ENCODE peak calls at places on chromosomes 11 and 22, in six cellular contexts. One of them, this sample, is unnamed.
A peak's percentile ranks its signal among the peaks of the same experiment; 100 is the strongest.

GRCh38 chr11:116829525-116830183 is at the start of gene APOC3:
- DNase-seq in thyroid gland: no peak
- DNase-seq in adrenal gland: no peak
- DNase-seq in pancreas: no peak
- DNase-seq in body of pancreas: no peak
- DNase-seq in GM12865: no peak
- DNase-seq in this sample: no peak

GRCh38 chr11:35878736-35879135 is 65.1 kb upstream of the LDLRAD3 start:
- DNase-seq in thyroid gland: no peak
- DNase-seq in adrenal gland: no peak
- DNase-seq in pancreas: no peak
- DNase-seq in body of pancreas: no peak
- DNase-seq in GM12865: no peak
- DNase-seq in this sample: no peak

GRCh38 chr22:20043057-20043996 is 22.4 kb downstream of the TANGO2 start:
- DNase-seq in thyroid gland: no peak
- DNase-seq in adrenal gland: no peak
- DNase-seq in pancreas: no peak
- DNase-seq in body of pancreas: no peak
- DNase-seq in GM12865: no peak
- DNase-seq in this sample: no peak

GRCh38 chr11:16815047-16815767 is 76.8 kb downstream of the C11orf58 start:
- DNase-seq in thyroid gland: no peak
- DNase-seq in adrenal gland: peak; percentile 61
- DNase-seq in pancreas: peak; percentile 68
- DNase-seq in body of pancreas: peak; percentile 34
- DNase-seq in GM12865: no peak
- DNase-seq in this sample: peak; percentile 74

GRCh38 chr11:134562941-134563471 is 151.0 kb upstream of the B3GAT1 start:
- DNase-seq in thyroid gland: no peak
- DNase-seq in adrenal gland: peak; percentile 5
- DNase-seq in pancreas: no peak
- DNase-seq in body of pancreas: no peak
- DNase-seq in GM12865: no peak
- DNase-seq in this sample: no peak

GRCh38 chr11:126350811-126351210 is 4.7 kb upstream of the ST3GAL4 start:
- DNase-seq in thyroid gland: no peak
- DNase-seq in adrenal gland: no peak
- DNase-seq in pancreas: no peak
- DNase-seq in body of pancreas: no peak
- DNase-seq in GM12865: no peak
- DNase-seq in this sample: no peak

GRCh38 chr11:70420496-70420895 is 22.2 kb downstream of the CTTN start:
- DNase-seq in thyroid gland: no peak
- DNase-seq in adrenal gland: no peak
- DNase-seq in pancreas: no peak
- DNase-seq in body of pancreas: no peak
- DNase-seq in GM12865: no peak
- DNase-seq in this sample: no peak

GRCh38 chr11:45847908-45848316 is 637 bp downstream of the CRY2 start:
- DNase-seq in thyroid gland: peak; percentile 63
- DNase-seq in adrenal gland: peak; percentile 72
- DNase-seq in pancreas: peak; percentile 36
- DNase-seq in body of pancreas: peak; percentile 57
- DNase-seq in GM12865: peak; percentile 70
- DNase-seq in this sample: peak; percentile 47

GRCh38 chr11:86811637-86812321 is 11.4 kb downstream of the PRSS23 start:
- DNase-seq in thyroid gland: no peak
- DNase-seq in adrenal gland: no peak
- DNase-seq in pancreas: peak; percentile 35
- DNase-seq in body of pancreas: peak; percentile 43
- DNase-seq in GM12865: no peak
- DNase-seq in this sample: no peak

GRCh38 chr11:125343732-125344131 is 152.3 kb downstream of the FEZ1 start:
- DNase-seq in thyroid gland: peak; percentile 29
- DNase-seq in adrenal gland: no peak
- DNase-seq in pancreas: no peak
- DNase-seq in body of pancreas: no peak
- DNase-seq in GM12865: no peak
- DNase-seq in this sample: no peak

GRCh38 chr11:71059662-71060061 is 192.7 kb downstream of the SHANK2 start:
- DNase-seq in thyroid gland: no peak
- DNase-seq in adrenal gland: no peak
- DNase-seq in pancreas: no peak
- DNase-seq in body of pancreas: no peak
- DNase-seq in GM12865: no peak
- DNase-seq in this sample: no peak

GRCh38 chr22:49789289-49790141 is 38.2 kb downstream of the BRD1 start:
- DNase-seq in thyroid gland: no peak
- DNase-seq in adrenal gland: peak; percentile 73
- DNase-seq in pancreas: no peak
- DNase-seq in body of pancreas: no peak
- DNase-seq in GM12865: no peak
- DNase-seq in this sample: peak; percentile 80

GRCh38 chr11:47413351-47413750 is 5.0 kb downstream of the SLC39A13 start:
- DNase-seq in thyroid gland: no peak
- DNase-seq in adrenal gland: no peak
- DNase-seq in pancreas: no peak
- DNase-seq in body of pancreas: no peak
- DNase-seq in GM12865: no peak
- DNase-seq in this sample: no peak

GRCh38 chr11:44621784-44622183 is 56.3 kb downstream of the CD82 start:
- DNase-seq in thyroid gland: no peak
- DNase-seq in adrenal gland: peak; percentile 17
- DNase-seq in pancreas: no peak
- DNase-seq in body of pancreas: no peak
- DNase-seq in GM12865: no peak
- DNase-seq in this sample: no peak

GRCh38 chr22:46357711-46358505 is 22.4 kb downstream of the TRMU start:
- DNase-seq in thyroid gland: peak; percentile 44
- DNase-seq in adrenal gland: no peak
- DNase-seq in pancreas: no peak
- DNase-seq in body of pancreas: no peak
- DNase-seq in GM12865: no peak
- DNase-seq in this sample: no peak

GRCh38 chr11:118012083-118012669 is 26.0 kb downstream of the IL10RA start:
- DNase-seq in thyroid gland: no peak
- DNase-seq in adrenal gland: peak; percentile 54
- DNase-seq in pancreas: no peak
- DNase-seq in body of pancreas: no peak
- DNase-seq in GM12865: peak; percentile 68
- DNase-seq in this sample: no peak

GRCh38 chr11:18209058-18209457 is 27.5 kb downstream of the SAA4 start:
- DNase-seq in thyroid gland: no peak
- DNase-seq in adrenal gland: no peak
- DNase-seq in pancreas: no peak
- DNase-seq in body of pancreas: no peak
- DNase-seq in GM12865: no peak
- DNase-seq in this sample: peak; percentile 38

GRCh38 chr11:3822312-3822711 is 14.0 kb downstream of the PGAP2 start:
- DNase-seq in thyroid gland: no peak
- DNase-seq in adrenal gland: no peak
- DNase-seq in pancreas: no peak
- DNase-seq in body of pancreas: no peak
- DNase-seq in GM12865: no peak
- DNase-seq in this sample: no peak

GRCh38 chr22:35589071-35589735 is 27.9 kb downstream of the MB start:
- DNase-seq in thyroid gland: no peak
- DNase-seq in adrenal gland: peak; percentile 77
- DNase-seq in pancreas: no peak
- DNase-seq in body of pancreas: no peak
- DNase-seq in GM12865: no peak
- DNase-seq in this sample: peak; percentile 92

GRCh38 chr11:60844045-60844869 is 2.3 kb downstream of the CCDC86 start:
- DNase-seq in thyroid gland: no peak
- DNase-seq in adrenal gland: no peak
- DNase-seq in pancreas: no peak
- DNase-seq in body of pancreas: no peak
- DNase-seq in GM12865: no peak
- DNase-seq in this sample: no peak

GRCh38 chr11:86489442-86489841 is 114.8 kb downstream of the CCDC81 start:
- DNase-seq in thyroid gland: no peak
- DNase-seq in adrenal gland: no peak
- DNase-seq in pancreas: no peak
- DNase-seq in body of pancreas: no peak
- DNase-seq in GM12865: no peak
- DNase-seq in this sample: no peak

GRCh38 chr11:8234910-8235309 is 28.8 kb downstream of the LMO1 start:
- DNase-seq in thyroid gland: no peak
- DNase-seq in adrenal gland: no peak
- DNase-seq in pancreas: no peak
- DNase-seq in body of pancreas: no peak
- DNase-seq in GM12865: no peak
- DNase-seq in this sample: no peak

GRCh38 chr11:33779849-33780528 is 5.7 kb upstream of the FBXO3 start:
- DNase-seq in thyroid gland: no peak
- DNase-seq in adrenal gland: no peak
- DNase-seq in pancreas: no peak
- DNase-seq in body of pancreas: no peak
- DNase-seq in GM12865: no peak
- DNase-seq in this sample: no peak

GRCh38 chr11:22582011-22582410 is 43.6 kb downstream of the FANCF start:
- DNase-seq in thyroid gland: no peak
- DNase-seq in adrenal gland: no peak
- DNase-seq in pancreas: no peak
- DNase-seq in body of pancreas: no peak
- DNase-seq in GM12865: no peak
- DNase-seq in this sample: no peak

GRCh38 chr11:8787372-8787771 is 104.8 kb downstream of the RPL27A start:
- DNase-seq in thyroid gland: peak; percentile 46
- DNase-seq in adrenal gland: no peak
- DNase-seq in pancreas: no peak
- DNase-seq in body of pancreas: no peak
- DNase-seq in GM12865: no peak
- DNase-seq in this sample: no peak

GRCh38 chr11:68340003-68340767 is 27.8 kb downstream of the LRP5 start:
- DNase-seq in thyroid gland: no peak
- DNase-seq in adrenal gland: no peak
- DNase-seq in pancreas: no peak
- DNase-seq in body of pancreas: no peak
- DNase-seq in GM12865: peak; percentile 76
- DNase-seq in this sample: no peak

GRCh38 chr11:73246303-73246702 is 25.8 kb upstream of the P2RY6 start:
- DNase-seq in thyroid gland: no peak
- DNase-seq in adrenal gland: no peak
- DNase-seq in pancreas: no peak
- DNase-seq in body of pancreas: no peak
- DNase-seq in GM12865: no peak
- DNase-seq in this sample: no peak

DNA sequence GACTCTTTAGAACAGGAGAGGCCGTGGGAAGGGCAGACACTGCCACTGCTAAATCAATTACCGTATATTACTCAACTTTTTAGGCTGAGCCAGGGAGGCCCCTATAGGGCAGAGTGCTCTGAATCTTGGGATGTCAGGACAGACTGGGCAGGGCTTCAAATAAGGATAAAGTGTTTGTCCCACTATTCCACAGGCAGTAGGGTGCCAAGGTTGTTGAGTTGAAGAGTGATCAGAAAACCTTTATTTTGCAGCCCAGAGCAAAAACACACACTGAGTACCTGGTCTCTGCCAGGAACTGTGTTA is 1.6 kb upstream of the B4GAT1 start:
- DNase-seq in thyroid gland: no peak
- DNase-seq in adrenal gland: no peak
- DNase-seq in pancreas: no peak
- DNase-seq in body of pancreas: no peak
- DNase-seq in GM12865: no peak
- DNase-seq in this sample: no peak
- H3K4me3 ChIP-seq in thyroid gland: no peak overlapping the region
- H3K4me3 ChIP-seq in adrenal gland: no peak overlapping the region
- H3K4me3 ChIP-seq in pancreas: no peak overlapping the region
- H3K4me3 ChIP-seq in body of pancreas: no peak overlapping the region
- H3K4me3 ChIP-seq in GM12865: no peak overlapping the region
- H3K4me3 ChIP-seq in this sample: no peak overlapping the region

GRCh38 chr11:1390603-1391164 is 950 bp downstream of the BRSK2 start:
- DNase-seq in thyroid gland: no peak
- DNase-seq in adrenal gland: no peak
- DNase-seq in pancreas: peak; percentile 74
- DNase-seq in body of pancreas: peak; percentile 69
- DNase-seq in GM12865: no peak
- DNase-seq in this sample: peak; percentile 66
- H3K4me3 ChIP-seq in thyroid gland: no peak overlapping the region
- H3K4me3 ChIP-seq in adrenal gland: no peak overlapping the region
- H3K4me3 ChIP-seq in pancreas: peak overlapping the region; percentile 15
- H3K4me3 ChIP-seq in body of pancreas: peak overlapping the region; percentile 34
- H3K4me3 ChIP-seq in GM12865: no peak overlapping the region
- H3K4me3 ChIP-seq in this sample: peak overlapping the region; percentile 22

DNA sequence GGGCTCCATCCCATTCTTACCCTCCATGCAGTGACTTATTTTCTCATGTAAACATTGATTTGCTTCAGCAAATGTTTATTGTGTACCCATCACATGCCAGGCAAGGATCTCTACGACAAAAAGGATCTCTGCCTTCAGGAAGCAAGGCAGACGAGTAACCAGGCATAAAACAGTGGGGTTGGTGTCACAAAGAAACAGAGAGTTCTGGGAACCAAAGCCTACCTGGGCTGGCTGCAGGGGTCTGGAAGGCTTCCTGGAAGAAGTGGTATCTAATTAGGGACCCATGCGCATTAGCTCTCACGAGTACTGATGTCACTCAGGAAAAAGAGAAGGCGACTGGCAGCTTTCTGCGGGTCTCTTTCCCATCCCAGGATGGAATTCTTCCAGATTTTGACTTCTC is 44.5 kb downstream of the KIAA1671 start:
- DNase-seq in thyroid gland: no peak
- DNase-seq in adrenal gland: no peak
- DNase-seq in pancreas: no peak
- DNase-seq in body of pancreas: no peak
- DNase-seq in GM12865: no peak
- DNase-seq in this sample: no peak
- H3K4me3 ChIP-seq in thyroid gland: no peak overlapping the region
- H3K4me3 ChIP-seq in adrenal gland: no peak overlapping the region
- H3K4me3 ChIP-seq in pancreas: no peak overlapping the region
- H3K4me3 ChIP-seq in body of pancreas: no peak overlapping the region
- H3K4me3 ChIP-seq in GM12865: no peak overlapping the region
- H3K4me3 ChIP-seq in this sample: no peak overlapping the region

DNA sequence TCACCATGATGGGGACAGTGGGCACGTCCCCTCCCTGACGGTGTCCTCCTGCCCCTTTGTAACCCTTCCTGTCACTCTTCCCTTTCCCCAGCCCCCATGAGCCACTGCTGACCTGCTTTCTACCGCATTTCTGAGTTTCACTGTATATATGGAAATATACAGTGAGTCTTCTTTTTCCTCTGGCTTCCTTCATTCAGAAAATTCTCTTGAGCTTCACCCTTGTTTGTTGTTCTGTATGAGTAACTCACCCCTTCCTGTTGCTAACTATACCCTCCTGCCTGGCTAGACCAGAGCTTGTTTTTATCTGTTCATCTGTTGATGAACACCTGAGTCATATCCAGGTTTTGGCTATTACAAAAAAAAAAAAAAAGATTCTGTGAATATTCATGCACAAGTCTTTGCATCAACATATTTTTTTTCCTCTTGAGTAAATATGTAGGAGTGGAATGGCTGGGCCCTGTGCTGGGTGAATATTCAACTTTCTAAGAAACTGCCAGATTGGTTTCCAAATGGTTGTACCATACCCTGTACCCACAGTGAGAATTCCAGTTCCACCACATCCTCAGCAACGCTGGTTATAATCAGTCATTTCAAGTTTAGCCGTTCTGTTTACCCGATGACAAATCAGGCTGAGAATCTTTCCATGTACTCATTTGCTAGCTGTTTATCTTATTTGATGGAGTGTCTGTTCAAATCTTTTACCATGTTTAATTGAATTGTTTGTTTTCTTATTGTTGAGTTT is 62.0 kb downstream of the IGF2 start:
- DNase-seq in thyroid gland: no peak
- DNase-seq in adrenal gland: no peak
- DNase-seq in pancreas: no peak
- DNase-seq in body of pancreas: no peak
- DNase-seq in GM12865: no peak
- DNase-seq in this sample: no peak
- H3K4me3 ChIP-seq in thyroid gland: no peak overlapping the region
- H3K4me3 ChIP-seq in adrenal gland: no peak overlapping the region
- H3K4me3 ChIP-seq in pancreas: no peak overlapping the region
- H3K4me3 ChIP-seq in body of pancreas: no peak overlapping the region
- H3K4me3 ChIP-seq in GM12865: no peak overlapping the region
- H3K4me3 ChIP-seq in this sample: no peak overlapping the region

This sample was measured in psoas muscle.